ENCODE peak calls at places on chromosomes 6 and 20, in nine cellular contexts. Z is lower lobe of right lung, U is esophagus squamous epithelium, A is cardiac muscle cell, H is left ventricle myocardium inferior, J is mammary epithelial cell, C is OCI-LY7, M is PC-3, W is heart left ventricle. F is an unnamed sample. For H3K9me3 and H3K4me1, the result is how much of the 10 kb centered on the place peaks cover.

GRCh38 chr6:76420094-76420493 is 347.6 kb upstream of the IMPG1 start:
- DNase-seq in H (no peak), M (no peak), J (no peak), C (no peak), A (no peak), U (no peak), W (no peak), Z (no peak), F (no peak)

GRCh38 chr20:47487175-47487917 is 14.3 kb upstream of the NCOA3 start:
- DNase-seq in A (peak), U (no peak), M (no peak), J (peak), Z (no peak), H (no peak), W (no peak), C (peak), F (peak)

GRCh38 chr6:110130362-110130761 is 49.1 kb downstream of the WASF1 start:
- DNase-seq in C (no peak), Z (no peak), J (no peak), A (no peak), U (no peak), M (no peak), W (no peak), H (no peak), F (no peak)

GRCh38 chr6:35291491-35291890 is 6.1 kb upstream of the DEF6 start:
- DNase-seq in C (no peak), U (no peak), J (no peak), W (no peak), M (no peak), A (no peak), Z (no peak), H (no peak), F (no peak)

GRCh38 chr6:126657556-126658129 is 317.7 kb downstream of the CENPW start:
- DNase-seq in U (no peak), M (peak), H (no peak), J (peak), A (peak), W (no peak), C (peak), Z (no peak), F (no peak)

GRCh38 chr20:52577696-52578095 is 386.1 kb upstream of the ZFP64 start:
- DNase-seq in Z (no peak), M (no peak), J (no peak), W (no peak), A (no peak), C (no peak), U (no peak), H (no peak), F (no peak)

GRCh38 chr6:33323623-33323948 is 6.0 kb upstream of the ZBTB22 start:
- DNase-seq in M (no peak), H (no peak), Z (no peak), A (no peak), W (no peak), U (no peak), J (no peak), C (no peak), F (no peak)

GRCh38 chr6:158909938-158910337 is 90.1 kb downstream of the RSPH3 start:
- DNase-seq in A (peak), H (no peak), M (no peak), J (no peak), U (no peak), W (no peak), Z (no peak), C (peak), F (no peak)

GRCh38 chr6:89208551-89208950 is 8.6 kb downstream of the GABRR1 start:
- DNase-seq in H (no peak), C (no peak), W (no peak), M (no peak), U (no peak), Z (no peak), A (peak), J (no peak), F (no peak)

GRCh38 chr20:61937146-61937962 is 128.3 kb downstream of the TAF4 start:
- DNase-seq in J (no peak), M (no peak), A (no peak), U (no peak), H (peak), Z (peak), C (no peak), W (no peak), F (no peak)

GRCh38 chr6:159110013-159110412 is 59.2 kb upstream of the FNDC1 start:
- DNase-seq in Z (no peak), J (peak), U (no peak), C (peak), M (peak), H (no peak), W (no peak), A (peak), F (peak)

GRCh38 chr6:106530502-106530901 is 98.8 kb downstream of the RTN4IP1 start:
- DNase-seq in U (no peak), C (no peak), J (no peak), A (peak), H (no peak), W (no peak), M (no peak), Z (no peak), F (no peak)

GRCh38 chr6:106534564-106534982 is 94.7 kb downstream of the RTN4IP1 start:
- DNase-seq in J (no peak), A (no peak), Z (no peak), W (no peak), H (no peak), U (no peak), C (no peak), M (no peak), F (peak)

GRCh38 chr6:106535012-106535411 is 94.3 kb downstream of the RTN4IP1 start:
- DNase-seq in J (no peak), M (no peak), Z (no peak), C (no peak), A (no peak), H (no peak), W (no peak), U (no peak), F (no peak)

GRCh38 chr6:106530026-106530425 is 99.3 kb downstream of the RTN4IP1 start:
- DNase-seq in H (no peak), Z (no peak), M (no peak), C (no peak), W (no peak), U (no peak), A (no peak), J (no peak), F (no peak)

DNA sequence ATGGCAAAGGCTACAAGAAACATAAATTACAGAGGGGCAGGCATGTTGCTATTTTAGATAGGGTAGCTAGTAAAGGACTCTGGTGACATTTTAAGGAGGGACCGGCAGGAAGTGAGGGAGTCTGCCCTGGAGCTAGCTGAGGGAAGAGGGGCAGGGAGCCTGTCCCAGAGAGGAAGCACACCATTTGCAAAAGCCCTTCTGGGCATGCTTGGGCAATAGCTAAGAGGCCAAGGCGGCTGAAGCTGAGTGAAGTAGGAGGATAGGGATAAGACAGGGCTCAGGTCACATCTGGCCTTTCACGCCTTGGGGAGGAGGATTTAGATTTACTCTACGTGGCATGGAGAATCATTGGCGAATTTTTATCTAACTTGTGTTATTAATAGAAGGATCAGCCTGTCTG is 96.2 kb downstream of the RTN4IP1 start:
- DNase-seq in A (no peak), C (no peak), H (no peak), Z (no peak), J (no peak), U (no peak), M (no peak), W (no peak), F (no peak)
- H3K9me3 ChIP-seq in A (under half), C (under half), H (under half), Z (under half), J (under half), U (under half), M (under half), W (under half), F (under half)

GRCh38 chr20:23206995-23207394 is 120.9 kb upstream of the CD93 start:
- DNase-seq in U (no peak), H (no peak), C (no peak), Z (no peak), J (no peak), A (no peak), W (no peak), M (no peak), F (no peak)
- H3K4me1 ChIP-seq in U (under half), H (under half), C (under half), Z (under half), J (under half), A (under half), W (under half), M (under half), F (under half)

GRCh38 chr20:33419140-33419974 is 18.0 kb upstream of the CDK5RAP1 start:
- DNase-seq in U (no peak), Z (no peak), J (no peak), M (no peak), W (peak), H (peak), A (peak), C (no peak), F (no peak)

GRCh38 chr20:33418033-33418432 is 16.7 kb upstream of the CDK5RAP1 start:
- DNase-seq in J (no peak), C (no peak), A (no peak), Z (no peak), W (no peak), H (no peak), U (no peak), M (no peak), F (no peak)

GRCh38 chr20:33411711-33412483 is 10.6 kb upstream of the CDK5RAP1 start:
- DNase-seq in U (no peak), C (no peak), J (no peak), A (no peak), H (no peak), W (no peak), Z (no peak), M (no peak), F (no peak)

GRCh38 chr20:33412484-33412838 is 11.1 kb upstream of the CDK5RAP1 start:
- DNase-seq in H (no peak), M (no peak), Z (no peak), J (no peak), U (no peak), W (no peak), C (no peak), A (no peak), F (no peak)

DNA sequence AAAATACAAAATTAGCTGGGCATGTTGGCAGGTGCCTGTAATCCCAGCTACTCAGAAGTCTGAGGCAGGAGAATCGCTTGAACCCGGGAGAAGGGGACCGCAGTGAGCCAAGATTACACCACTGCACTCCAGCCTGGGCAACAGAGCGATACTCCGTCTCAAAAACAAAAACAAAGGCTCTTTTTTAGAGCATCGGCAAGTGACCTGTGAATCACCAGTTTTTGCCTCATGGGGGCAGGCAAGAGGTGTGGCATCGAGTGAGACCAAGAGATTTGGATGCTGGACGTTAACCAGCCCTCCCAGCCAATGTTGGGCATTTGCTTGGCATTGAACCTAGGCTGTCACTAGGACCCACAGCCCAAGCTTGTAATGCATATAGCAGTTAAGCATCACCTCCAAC is 14.6 kb upstream of the CDK5RAP1 start:
- DNase-seq in Z (no peak), H (peak), J (peak), A (peak), W (peak), M (peak), C (peak), U (no peak), F (peak)
- H3K9me3 ChIP-seq in Z (under half), H (under half), J (under half), A (under half), W (under half), M (under half), C (under half), U (under half), F (under half)

GRCh38 chr20:36847710-36848040 is 28.3 kb upstream of the TLDC2 start:
- DNase-seq in H (no peak), J (no peak), U (no peak), C (no peak), A (no peak), W (no peak), Z (no peak), M (no peak), F (no peak)

GRCh38 chr20:36848677-36849076 is 27.3 kb upstream of the TLDC2 start:
- DNase-seq in Z (no peak), U (no peak), C (no peak), A (no peak), H (no peak), M (no peak), W (no peak), J (no peak), F (no peak)

GRCh38 chr20:36849333-36850065 is 26.4 kb upstream of the TLDC2 start:
- DNase-seq in Z (no peak), W (no peak), H (no peak), M (no peak), C (peak), U (no peak), J (no peak), A (no peak), F (no peak)

GRCh38 chr20:36847009-36847709 is 28.8 kb upstream of the TLDC2 start:
- DNase-seq in U (no peak), C (no peak), A (peak), J (peak), M (no peak), W (peak), Z (no peak), H (peak), F (no peak)

GRCh38 chr20:36848078-36848660 is 27.8 kb upstream of the TLDC2 start:
- DNase-seq in Z (no peak), J (no peak), U (no peak), W (peak), C (no peak), M (no peak), A (peak), H (peak), F (no peak)
- H3K4me1 ChIP-seq in Z (half or more), J (under half), U (half or more), W (half or more), C (half or more), M (under half), A (under half), H (half or more), F (under half)

GRCh38 chr20:42095221-42095620 is 477.0 kb upstream of the CHD6 start:
- DNase-seq in Z (no peak), C (no peak), W (no peak), A (no peak), M (no peak), U (no peak), H (no peak), J (no peak), F (no peak)

GRCh38 chr20:42093041-42093440 is 474.9 kb upstream of the CHD6 start:
- DNase-seq in A (no peak), W (no peak), H (no peak), Z (no peak), J (no peak), U (no peak), M (no peak), C (no peak), F (no peak)

GRCh38 chr20:42097741-42098140 is 479.6 kb upstream of the CHD6 start:
- DNase-seq in C (no peak), A (no peak), U (no peak), H (no peak), Z (no peak), M (no peak), J (no peak), W (no peak), F (no peak)

DNA sequence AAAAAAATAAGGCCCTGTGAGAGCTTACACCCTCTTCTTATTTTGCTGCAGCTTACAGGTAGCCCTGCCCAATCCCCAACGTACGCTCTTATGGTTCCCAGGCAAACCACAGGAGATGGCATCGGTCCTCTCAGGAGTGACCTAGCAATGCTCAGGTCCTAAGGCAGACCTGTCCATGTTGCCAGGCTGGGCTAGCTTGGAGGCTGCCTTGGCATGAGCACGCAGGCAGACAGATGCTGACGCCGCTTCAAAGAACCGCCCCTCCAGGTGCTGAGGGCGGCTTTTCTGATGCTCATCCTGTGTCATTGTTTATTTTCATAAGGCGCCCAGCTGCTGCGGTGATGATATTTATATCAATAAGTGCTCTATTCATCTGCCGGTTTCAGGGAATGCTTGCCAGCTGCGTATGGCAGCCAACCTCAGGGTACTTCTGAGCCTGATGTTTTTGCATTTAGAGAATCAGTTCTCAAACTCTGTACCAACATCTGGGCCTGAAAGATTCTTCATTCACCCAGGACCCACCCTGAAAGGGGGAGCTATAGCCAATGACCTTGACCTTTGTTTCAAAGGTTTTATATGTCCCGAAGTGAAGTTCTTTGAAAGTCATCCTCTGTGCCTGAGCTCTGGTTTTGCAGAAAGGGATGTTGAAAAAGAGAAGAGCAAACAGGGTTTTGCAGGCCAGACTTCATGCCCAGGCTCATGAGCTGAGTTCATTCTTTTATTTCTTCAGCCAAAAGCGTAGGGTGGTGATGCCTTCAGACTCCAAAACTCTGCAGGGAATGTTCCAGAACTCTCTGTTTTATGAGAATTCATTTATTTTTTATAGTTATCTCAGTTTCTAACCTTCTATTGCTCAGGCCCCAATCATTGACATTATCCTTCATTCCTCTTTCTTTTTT is 475.6 kb upstream of the CHD6 start:
- DNase-seq in A (no peak), W (no peak), H (no peak), Z (no peak), M (no peak), C (no peak), U (no peak), J (no peak), F (no peak)
- H3K9me3 ChIP-seq in A (under half), W (under half), H (under half), Z (under half), M (under half), C (under half), U (under half), J (under half), F (under half)

GRCh38 chr20:25059487-25059820 is 1.5 kb upstream of the ACSS1 start:
- DNase-seq in W (peak), M (no peak), U (no peak), C (no peak), H (no peak), J (no peak), Z (no peak), A (no peak), F (no peak)
- H3K4me1 ChIP-seq in W (under half), M (under half), U (under half), C (under half), H (under half), J (under half), Z (under half), A (under half), F (under half)

GRCh38 chr20:56072165-56072564 is 66.8 kb upstream of the CBLN4 start:
- DNase-seq in U (no peak), J (no peak), C (no peak), Z (no peak), W (no peak), H (no peak), A (no peak), M (no peak), F (no peak)

DNA sequence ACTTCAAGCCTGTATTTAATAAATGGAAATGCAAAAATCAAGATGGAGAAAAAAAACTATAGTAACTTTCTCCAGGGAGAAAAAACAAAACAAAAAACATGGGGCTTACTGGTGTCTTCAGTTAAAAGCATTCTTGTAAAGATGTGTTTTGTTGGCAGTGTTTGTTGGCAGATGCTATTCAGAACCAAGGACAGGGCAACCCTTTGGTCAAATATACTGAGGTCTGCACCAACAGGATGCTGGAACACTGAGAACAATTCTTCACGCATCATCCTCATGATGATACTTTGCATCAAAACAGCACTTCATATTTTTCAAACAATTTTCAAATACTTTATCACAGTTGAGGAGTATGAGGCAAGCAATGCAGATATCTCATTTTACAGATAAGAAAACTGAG is 63.7 kb upstream of the CBLN4 start:
- DNase-seq in W (no peak), C (no peak), U (no peak), J (no peak), M (no peak), A (no peak), Z (no peak), H (no peak), F (no peak)
- H3K9me3 ChIP-seq in W (under half), C (under half), U (under half), J (under half), M (under half), A (under half), Z (under half), H (under half), F (under half)